ENCODE peak calls at places on chromosomes 11 and 22, in nine cellular contexts. One of them, this sample, is unnamed.

GRCh38 chr11:61911701-61912529 is 5.5 kb downstream of the RAB3IL1 start:
- DNase-seq in left cardiac atrium: no peak
- DNase-seq in esophagus muscularis mucosa: no peak
- DNase-seq in EL: no peak
- DNase-seq in Calu3: no peak
- DNase-seq in Kasumi-1: no peak
- DNase-seq in fibroblast of pulmonary artery: no peak
- DNase-seq in pancreas: peak
- DNase-seq in ACHN: no peak
- DNase-seq in this sample: no peak

GRCh38 chr11:78607691-78608090 is 33.0 kb upstream of the NARS2 start:
- DNase-seq in left cardiac atrium: no peak
- DNase-seq in esophagus muscularis mucosa: peak
- DNase-seq in EL: no peak
- DNase-seq in Calu3: no peak
- DNase-seq in Kasumi-1: no peak
- DNase-seq in fibroblast of pulmonary artery: no peak
- DNase-seq in pancreas: no peak
- DNase-seq in ACHN: no peak
- DNase-seq in this sample: no peak

GRCh38 chr11:2522636-2523255 is 77.9 kb downstream of the KCNQ1 start:
- DNase-seq in left cardiac atrium: peak
- DNase-seq in esophagus muscularis mucosa: peak
- DNase-seq in EL: no peak
- DNase-seq in Calu3: no peak
- DNase-seq in Kasumi-1: no peak
- DNase-seq in fibroblast of pulmonary artery: no peak
- DNase-seq in pancreas: peak
- DNase-seq in ACHN: no peak
- DNase-seq in this sample: no peak

GRCh38 chr11:405976-406795 is 8.6 kb downstream of the SIGIRR start:
- DNase-seq in left cardiac atrium: no peak
- DNase-seq in esophagus muscularis mucosa: no peak
- DNase-seq in EL: no peak
- DNase-seq in Calu3: no peak
- DNase-seq in Kasumi-1: no peak
- DNase-seq in fibroblast of pulmonary artery: no peak
- DNase-seq in pancreas: no peak
- DNase-seq in ACHN: no peak
- DNase-seq in this sample: no peak

GRCh38 chr22:49426618-49427266 is 400.9 kb downstream of the BRD1 start:
- DNase-seq in left cardiac atrium: no peak
- DNase-seq in esophagus muscularis mucosa: no peak
- DNase-seq in EL: no peak
- DNase-seq in Calu3: no peak
- DNase-seq in Kasumi-1: no peak
- DNase-seq in fibroblast of pulmonary artery: no peak
- DNase-seq in pancreas: no peak
- DNase-seq in ACHN: no peak
- DNase-seq in this sample: no peak

GRCh38 chr11:75013051-75013450 is 24.3 kb downstream of the NEU3 start:
- DNase-seq in left cardiac atrium: no peak
- DNase-seq in esophagus muscularis mucosa: no peak
- DNase-seq in EL: no peak
- DNase-seq in Calu3: no peak
- DNase-seq in Kasumi-1: no peak
- DNase-seq in fibroblast of pulmonary artery: no peak
- DNase-seq in pancreas: no peak
- DNase-seq in ACHN: no peak
- DNase-seq in this sample: peak

GRCh38 chr22:28019881-28020861 is 101.1 kb upstream of the PITPNB start:
- DNase-seq in left cardiac atrium: peak
- DNase-seq in esophagus muscularis mucosa: no peak
- DNase-seq in EL: peak
- DNase-seq in Calu3: peak
- DNase-seq in Kasumi-1: peak
- DNase-seq in fibroblast of pulmonary artery: peak
- DNase-seq in pancreas: peak
- DNase-seq in ACHN: peak
- DNase-seq in this sample: peak

GRCh38 chr22:24233816-24234215 is 11.1 kb downstream of the GGT5 start:
- DNase-seq in left cardiac atrium: no peak
- DNase-seq in esophagus muscularis mucosa: no peak
- DNase-seq in EL: no peak
- DNase-seq in Calu3: no peak
- DNase-seq in Kasumi-1: no peak
- DNase-seq in fibroblast of pulmonary artery: no peak
- DNase-seq in pancreas: no peak
- DNase-seq in ACHN: no peak
- DNase-seq in this sample: no peak

GRCh38 chr11:82796970-82797594 is 63.4 kb upstream of the FAM181B start:
- DNase-seq in left cardiac atrium: peak
- DNase-seq in esophagus muscularis mucosa: no peak
- DNase-seq in EL: no peak
- DNase-seq in Calu3: no peak
- DNase-seq in Kasumi-1: no peak
- DNase-seq in fibroblast of pulmonary artery: no peak
- DNase-seq in pancreas: no peak
- DNase-seq in ACHN: no peak
- DNase-seq in this sample: no peak

GRCh38 chr11:77198440-77198849 is 70.4 kb downstream of the MYO7A start:
- DNase-seq in left cardiac atrium: no peak
- DNase-seq in esophagus muscularis mucosa: no peak
- DNase-seq in EL: peak
- DNase-seq in Calu3: peak
- DNase-seq in Kasumi-1: peak
- DNase-seq in fibroblast of pulmonary artery: peak
- DNase-seq in pancreas: peak
- DNase-seq in ACHN: peak
- DNase-seq in this sample: no peak

GRCh38 chr11:125949271-125950177 is 3.7 kb downstream of the VSIG10L2 start:
- DNase-seq in left cardiac atrium: no peak
- DNase-seq in esophagus muscularis mucosa: peak
- DNase-seq in EL: no peak
- DNase-seq in Calu3: no peak
- DNase-seq in Kasumi-1: no peak
- DNase-seq in fibroblast of pulmonary artery: no peak
- DNase-seq in pancreas: no peak
- DNase-seq in ACHN: no peak
- DNase-seq in this sample: no peak

GRCh38 chr11:19511413-19512183 is 201.0 kb upstream of the NAV2 start:
- DNase-seq in left cardiac atrium: peak
- DNase-seq in esophagus muscularis mucosa: no peak
- DNase-seq in EL: no peak
- DNase-seq in Calu3: no peak
- DNase-seq in Kasumi-1: no peak
- DNase-seq in fibroblast of pulmonary artery: peak
- DNase-seq in pancreas: peak
- DNase-seq in ACHN: no peak
- DNase-seq in this sample: no peak

GRCh38 chr11:47477323-47477722 is 28.4 kb upstream of the RAPSN start:
- DNase-seq in left cardiac atrium: no peak
- DNase-seq in esophagus muscularis mucosa: no peak
- DNase-seq in EL: peak
- DNase-seq in Calu3: no peak
- DNase-seq in Kasumi-1: no peak
- DNase-seq in fibroblast of pulmonary artery: peak
- DNase-seq in pancreas: no peak
- DNase-seq in ACHN: no peak
- DNase-seq in this sample: peak

GRCh38 chr11:132186699-132187098 is 816.3 kb downstream of the NTM start:
- DNase-seq in left cardiac atrium: no peak
- DNase-seq in esophagus muscularis mucosa: no peak
- DNase-seq in EL: no peak
- DNase-seq in Calu3: no peak
- DNase-seq in Kasumi-1: no peak
- DNase-seq in fibroblast of pulmonary artery: no peak
- DNase-seq in pancreas: no peak
- DNase-seq in ACHN: no peak
- DNase-seq in this sample: no peak

GRCh38 chr11:97622795-97623194 is 1233.0 kb downstream of the JRKL start:
- DNase-seq in left cardiac atrium: no peak
- DNase-seq in esophagus muscularis mucosa: no peak
- DNase-seq in EL: no peak
- DNase-seq in Calu3: no peak
- DNase-seq in Kasumi-1: no peak
- DNase-seq in fibroblast of pulmonary artery: peak
- DNase-seq in pancreas: no peak
- DNase-seq in ACHN: no peak
- DNase-seq in this sample: no peak

GRCh38 chr22:30490399-30490798 is 15.1 kb downstream of the SEC14L4 start:
- DNase-seq in left cardiac atrium: no peak
- DNase-seq in esophagus muscularis mucosa: no peak
- DNase-seq in EL: no peak
- DNase-seq in Calu3: no peak
- DNase-seq in Kasumi-1: peak
- DNase-seq in fibroblast of pulmonary artery: no peak
- DNase-seq in pancreas: no peak
- DNase-seq in ACHN: no peak
- DNase-seq in this sample: no peak

GRCh38 chr22:29030016-29030617 is 31.5 kb downstream of the C22orf31 start:
- DNase-seq in left cardiac atrium: no peak
- DNase-seq in esophagus muscularis mucosa: no peak
- DNase-seq in EL: peak
- DNase-seq in Calu3: peak
- DNase-seq in Kasumi-1: no peak
- DNase-seq in fibroblast of pulmonary artery: peak
- DNase-seq in pancreas: no peak
- DNase-seq in ACHN: peak
- DNase-seq in this sample: no peak

GRCh38 chr11:57144531-57145320 is 37.0 kb upstream of the LRRC55 start:
- DNase-seq in left cardiac atrium: no peak
- DNase-seq in esophagus muscularis mucosa: no peak
- DNase-seq in EL: no peak
- DNase-seq in Calu3: no peak
- DNase-seq in Kasumi-1: no peak
- DNase-seq in fibroblast of pulmonary artery: no peak
- DNase-seq in pancreas: no peak
- DNase-seq in ACHN: no peak
- DNase-seq in this sample: no peak

GRCh38 chr22:37209140-37209845 is 3.0 kb downstream of the SSTR3 start:
- DNase-seq in left cardiac atrium: peak
- DNase-seq in esophagus muscularis mucosa: no peak
- DNase-seq in EL: no peak
- DNase-seq in Calu3: no peak
- DNase-seq in Kasumi-1: no peak
- DNase-seq in fibroblast of pulmonary artery: no peak
- DNase-seq in pancreas: no peak
- DNase-seq in ACHN: no peak
- DNase-seq in this sample: no peak

GRCh38 chr11:92745186-92745585 is 224.3 kb upstream of the MTNR1B start:
- DNase-seq in left cardiac atrium: no peak
- DNase-seq in esophagus muscularis mucosa: no peak
- DNase-seq in EL: no peak
- DNase-seq in Calu3: no peak
- DNase-seq in Kasumi-1: no peak
- DNase-seq in fibroblast of pulmonary artery: no peak
- DNase-seq in pancreas: no peak
- DNase-seq in ACHN: no peak
- DNase-seq in this sample: no peak

GRCh38 chr11:46239801-46240061 is 37.7 kb upstream of the CREB3L1 start:
- DNase-seq in left cardiac atrium: no peak
- DNase-seq in esophagus muscularis mucosa: no peak
- DNase-seq in EL: peak
- DNase-seq in Calu3: no peak
- DNase-seq in Kasumi-1: no peak
- DNase-seq in fibroblast of pulmonary artery: peak
- DNase-seq in pancreas: no peak
- DNase-seq in ACHN: no peak
- DNase-seq in this sample: no peak